ENCODE peak calls at places on chromosomes 6 and 20, in six cellular contexts. I, V, G, Y, Q and F are unnamed samples.

GRCh38 chr6:100426689-100427338 is 37.9 kb downstream of the SIM1 start:
- DNase-seq in I (no peak), V (no peak), G (no peak), Y (no peak), Q (no peak), F (no peak)

GRCh38 chr20:58241766-58242465 is 13.5 kb upstream of the ANKRD60 start:
- DNase-seq in I (peak), V (no peak), G (no peak), Y (no peak), Q (no peak), F (no peak)

GRCh38 chr6:107624541-107624940 is 134.6 kb downstream of the SOBP start:
- DNase-seq in I (no peak), V (no peak), G (no peak), Y (no peak), Q (no peak), F (no peak)

GRCh38 chr6:3081965-3082364 is 13.7 kb downstream of the RIPK1 start:
- DNase-seq in I (no peak), V (no peak), G (no peak), Y (no peak), Q (no peak), F (no peak)

GRCh38 chr6:127342946-127343752 is at the start of gene ECHDC1:
- DNase-seq in I (peak), V (no peak), G (peak), Y (peak), Q (peak), F (peak)

GRCh38 chr6:141587482-141588266 is 545.1 kb upstream of the GJE1 start:
- DNase-seq in I (no peak), V (no peak), G (no peak), Y (no peak), Q (no peak), F (no peak)

GRCh38 chr6:12516070-12516469 is 200.5 kb upstream of the PHACTR1 start:
- DNase-seq in I (no peak), V (no peak), G (no peak), Y (no peak), Q (peak), F (no peak)

GRCh38 chr6:20038805-20039204 is 173.5 kb downstream of the MBOAT1 start:
- DNase-seq in I (no peak), V (no peak), G (no peak), Y (no peak), Q (no peak), F (no peak)

GRCh38 chr6:77415706-77416105 is 47.6 kb downstream of the HTR1B start:
- DNase-seq in I (no peak), V (no peak), G (no peak), Y (no peak), Q (no peak), F (no peak)